ENCODE peak calls at places on chromosomes 16 and 17, in eight cellular contexts. D, B, C, M, L, H, N and G are unnamed samples.

GRCh38 chr17:64773836-64774761 is 112.0 kb upstream of the SMURF2 start:
- DNase-seq in D (peak), B (no peak), C (peak), M (no peak), L (peak), H (peak), N (peak), G (peak)

GRCh38 chr17:14737984-14738651 is 437.2 kb downstream of the HS3ST3B1 start:
- DNase-seq in D (peak), B (no peak), C (peak), M (no peak), L (peak), H (peak), N (peak), G (peak)

GRCh38 chr16:56275076-56275475 is 83.8 kb downstream of the GNAO1 start:
- DNase-seq in D (no peak), B (no peak), C (no peak), M (no peak), L (no peak), H (no peak), N (no peak), G (no peak)

GRCh38 chr16:29857133-29857760 is 5.8 kb downstream of the CDIPT start:
- DNase-seq in D (peak), B (no peak), C (no peak), M (no peak), L (peak), H (peak), N (no peak), G (peak)

GRCh38 chr16:82439678-82440293 is 187.0 kb upstream of the CDH13 start:
- DNase-seq in D (no peak), B (no peak), C (no peak), M (no peak), L (peak), H (peak), N (no peak), G (peak)

GRCh38 chr17:62965149-62965648 is 836 bp upstream of the TANC2 start:
- DNase-seq in D (no peak), B (no peak), C (no peak), M (no peak), L (no peak), H (no peak), N (no peak), G (no peak)

GRCh38 chr17:64200080-64201042 is 62.7 kb downstream of the TEX2 start:
- DNase-seq in D (no peak), B (no peak), C (no peak), M (no peak), L (peak), H (peak), N (no peak), G (peak)

GRCh38 chr17:76307966-76308338 is at the start of gene QRICH2:
- DNase-seq in D (no peak), B (no peak), C (peak), M (no peak), L (no peak), H (no peak), N (no peak), G (no peak)

GRCh38 chr17:77496831-77497577 is 356.2 kb downstream of the SEC14L1 start:
- DNase-seq in D (no peak), B (no peak), C (peak), M (peak), L (no peak), H (no peak), N (no peak), G (no peak)

GRCh38 chr17:28928061-28928460 is 23.3 kb downstream of the PHF12 start:
- DNase-seq in D (no peak), B (no peak), C (no peak), M (no peak), L (no peak), H (peak), N (no peak), G (peak)

GRCh38 chr17:74772071-74772470 is 4.1 kb downstream of the NAT9 start:
- DNase-seq in D (no peak), B (no peak), C (no peak), M (no peak), L (no peak), H (no peak), N (no peak), G (no peak)

GRCh38 chr17:74771319-74771914 is 4.7 kb downstream of the NAT9 start:
- DNase-seq in D (no peak), B (no peak), C (no peak), M (no peak), L (no peak), H (no peak), N (no peak), G (no peak)

GRCh38 chr17:74769856-74770497 is 6.2 kb downstream of the NAT9 start:
- DNase-seq in D (no peak), B (no peak), C (no peak), M (no peak), L (no peak), H (no peak), N (no peak), G (no peak)

GRCh38 chr17:74769266-74769855 is 6.8 kb downstream of the NAT9 start:
- DNase-seq in D (no peak), B (no peak), C (no peak), M (no peak), L (no peak), H (no peak), N (no peak), G (no peak)

GRCh38 chr17:74770498-74771318 is 5.4 kb downstream of the NAT9 start:
- DNase-seq in D (peak), B (peak), C (peak), M (no peak), L (no peak), H (peak), N (peak), G (peak)
- TF ChIP-seq CTCF in D (peak), B (peak), C (peak), M (peak), L (peak), H (peak), N (peak), G (peak)

DNA sequence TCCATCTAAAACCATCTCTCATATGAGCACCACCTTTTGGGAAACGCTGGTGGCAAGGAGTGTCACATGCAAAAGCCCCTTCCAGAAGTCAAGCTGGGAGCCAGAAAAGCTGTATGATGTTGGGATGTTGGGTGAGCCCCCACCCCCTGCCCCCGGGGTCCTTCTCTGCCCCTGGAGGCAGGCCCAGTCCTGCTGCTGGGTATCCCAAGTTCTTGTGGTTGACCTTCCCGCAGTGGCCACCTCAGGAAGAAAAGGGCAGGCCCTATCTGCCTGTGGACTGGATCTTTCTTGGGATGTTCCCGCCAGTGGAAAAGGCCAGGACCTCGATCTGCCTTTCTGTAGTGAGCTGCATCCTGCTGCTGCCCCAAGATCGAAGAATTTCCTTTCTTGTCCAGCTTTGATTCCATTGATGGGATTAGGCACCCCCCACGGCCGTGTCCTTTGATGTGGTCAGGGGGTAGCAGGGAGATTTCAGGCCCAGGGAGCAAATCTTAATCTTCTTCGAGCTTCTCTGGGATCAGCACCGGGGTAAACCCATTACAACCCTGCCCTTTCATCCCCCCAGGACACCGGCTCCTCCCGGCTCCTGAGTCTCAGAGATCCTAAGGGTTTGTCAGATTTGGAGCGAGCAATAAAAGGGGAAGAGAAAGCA is 165.6 kb downstream of the RAB11FIP4 start:
- DNase-seq in D (no peak), B (no peak), C (no peak), M (no peak), L (no peak), H (no peak), N (no peak), G (no peak)
- TF ChIP-seq CTCF in D (no peak), B (no peak), C (no peak), M (no peak), L (no peak), H (no peak), N (no peak), G (no peak)

DNA sequence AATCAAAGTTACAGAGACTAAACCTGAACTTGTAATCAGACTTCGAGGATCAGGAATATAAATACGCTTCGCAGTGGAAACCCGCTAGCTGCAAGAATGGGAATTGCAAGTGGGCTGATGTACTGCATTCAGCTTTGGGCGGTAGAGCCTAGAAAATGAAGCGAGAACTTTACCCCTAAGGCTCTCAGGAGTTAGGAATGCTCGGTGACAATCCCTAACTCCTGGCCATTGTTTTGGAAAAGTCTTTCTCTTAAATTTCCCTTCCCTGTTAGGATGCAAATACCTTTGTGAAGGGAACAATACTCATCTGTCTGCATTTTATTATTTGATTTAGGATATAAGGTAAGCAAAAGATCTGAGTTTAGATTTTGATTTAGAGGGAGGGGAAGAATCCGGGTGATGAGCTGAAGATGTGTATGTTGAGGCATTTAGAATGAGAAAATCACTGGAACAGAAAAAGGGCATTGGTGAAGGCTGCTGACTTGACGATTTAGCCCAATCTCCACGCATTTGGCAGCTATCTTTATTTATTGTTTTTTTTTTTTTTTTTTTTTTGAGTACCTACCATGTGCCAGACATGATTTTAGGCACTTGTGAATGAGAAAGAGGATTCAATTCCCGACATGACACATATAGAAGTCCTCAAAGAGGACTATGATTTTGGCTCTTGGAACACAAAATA is 2.2 kb upstream of the TOX3 start:
- DNase-seq in D (no peak), B (no peak), C (no peak), M (no peak), L (no peak), H (peak), N (no peak), G (peak)
- TF ChIP-seq CTCF in D (peak), B (peak), C (peak), M (no peak), L (no peak), H (peak), N (no peak), G (peak)

GRCh38 chr17:16428098-16428882 is 12.9 kb downstream of the TRPV2 start:
- DNase-seq in D (peak), B (no peak), C (peak), M (peak), L (peak), H (peak), N (no peak), G (peak)
- TF ChIP-seq CTCF in D (peak), B (peak), C (peak), M (no peak), L (peak), H (peak), N (no peak), G (peak)

GRCh38 chr17:75277664-75278071 is 6.6 kb upstream of the MIF4GD start:
- DNase-seq in D (peak), B (no peak), C (no peak), M (no peak), L (peak), H (peak), N (no peak), G (peak)
- TF ChIP-seq CTCF in D (no peak), B (no peak), C (no peak), M (no peak), L (no peak), H (no peak), N (no peak), G (no peak)

GRCh38 chr16:22979038-22979437 is 165.1 kb downstream of the HS3ST2 start:
- DNase-seq in D (no peak), B (no peak), C (no peak), M (no peak), L (no peak), H (no peak), N (no peak), G (no peak)

GRCh38 chr16:22971346-22971924 is 157.5 kb downstream of the HS3ST2 start:
- DNase-seq in D (no peak), B (no peak), C (no peak), M (no peak), L (no peak), H (no peak), N (no peak), G (no peak)

GRCh38 chr16:22973451-22973991 is 159.6 kb downstream of the HS3ST2 start:
- DNase-seq in D (no peak), B (no peak), C (no peak), M (no peak), L (no peak), H (no peak), N (no peak), G (no peak)

GRCh38 chr16:22977294-22977697 is 163.3 kb downstream of the HS3ST2 start:
- DNase-seq in D (peak), B (no peak), C (no peak), M (no peak), L (peak), H (peak), N (no peak), G (no peak)
- TF ChIP-seq CTCF in D (peak), B (peak), C (peak), M (no peak), L (peak), H (peak), N (no peak), G (no peak)